ENCODE peak calls at places on chromosomes 1 and 21, in nine cellular contexts. K, U, O, R, T, S, F, W and P are unnamed samples.

GRCh38 chr1:174040387-174040786 is 18.2 kb upstream of the RC3H1 start:
- DNase-seq in K (peak), U (peak), O (peak), R (no peak), T (peak), S (peak), F (peak), W (no peak), P (no peak)

GRCh38 chr1:32766328-32766972 is 50.7 kb downstream of the YARS1 start:
- DNase-seq in K (no peak), U (no peak), O (no peak), R (no peak), T (no peak), S (no peak), F (no peak), W (no peak), P (no peak)

GRCh38 chr1:55418625-55419024 is 203.5 kb upstream of the USP24 start:
- DNase-seq in K (no peak), U (no peak), O (no peak), R (no peak), T (no peak), S (no peak), F (no peak), W (no peak), P (no peak)

GRCh38 chr1:31669433-31669785 is 24.7 kb upstream of the PEF1 start:
- DNase-seq in K (no peak), U (peak), O (no peak), R (no peak), T (no peak), S (no peak), F (no peak), W (no peak), P (no peak)

GRCh38 chr1:209383907-209384709 is 199.4 kb upstream of the CAMK1G start:
- DNase-seq in K (no peak), U (no peak), O (no peak), R (no peak), T (no peak), S (no peak), F (no peak), W (no peak), P (no peak)

GRCh38 chr1:36239941-36240637 is 15.8 kb downstream of the THRAP3 start:
- DNase-seq in K (no peak), U (no peak), O (no peak), R (no peak), T (no peak), S (peak), F (no peak), W (peak), P (no peak)

GRCh38 chr1:85465099-85465790 is at the start of gene DDAH1:
- DNase-seq in K (peak), U (peak), O (peak), R (no peak), T (peak), S (peak), F (peak), W (no peak), P (peak)

GRCh38 chr1:33220701-33221384 is 35.4 kb upstream of the ZNF362 start:
- DNase-seq in K (no peak), U (no peak), O (peak), R (no peak), T (peak), S (no peak), F (no peak), W (no peak), P (no peak)

GRCh38 chr21:45874716-45875415 is 106.7 kb upstream of the COL6A1 start:
- DNase-seq in K (no peak), U (no peak), O (peak), R (no peak), T (peak), S (no peak), F (no peak), W (peak), P (peak)

GRCh38 chr1:20702416-20702815 is 15.4 kb downstream of the KIF17 start:
- DNase-seq in K (no peak), U (no peak), O (peak), R (no peak), T (peak), S (no peak), F (no peak), W (no peak), P (no peak)

GRCh38 chr1:161307892-161308638 is 1.7 kb downstream of the MPZ start:
- DNase-seq in K (no peak), U (no peak), O (no peak), R (no peak), T (peak), S (no peak), F (no peak), W (no peak), P (no peak)

GRCh38 chr1:150106331-150106730 is 38.8 kb downstream of the VPS45 start:
- DNase-seq in K (no peak), U (no peak), O (no peak), R (peak), T (peak), S (no peak), F (no peak), W (no peak), P (no peak)

GRCh38 chr1:199759268-199759724 is 268.2 kb upstream of the NR5A2 start:
- DNase-seq in K (no peak), U (no peak), O (peak), R (no peak), T (peak), S (no peak), F (peak), W (no peak), P (no peak)

GRCh38 chr1:10920063-10920626 is 92.3 kb upstream of the TARDBP start:
- DNase-seq in K (no peak), U (no peak), O (no peak), R (no peak), T (no peak), S (no peak), F (no peak), W (no peak), P (no peak)

GRCh38 chr21:32383812-32384211 is 9.0 kb downstream of the URB1 start:
- DNase-seq in K (no peak), U (no peak), O (no peak), R (no peak), T (no peak), S (no peak), F (no peak), W (no peak), P (no peak)

GRCh38 chr1:32816676-32817158 is 441 bp downstream of the YARS1 start:
- DNase-seq in K (peak), U (peak), O (peak), R (no peak), T (peak), S (no peak), F (no peak), W (no peak), P (no peak)

GRCh38 chr1:209704584-209704983 is at the start of gene HSD11B1:
- DNase-seq in K (no peak), U (peak), O (peak), R (no peak), T (peak), S (no peak), F (no peak), W (peak), P (peak)